ENCODE peak calls at places on chromosomes 3 and 15, in seven cellular contexts. J, K, Y, M, H, N and R are unnamed samples.

GRCh38 chr15:66703540-66703941 is 1.5 kb downstream of the SMAD6 start:
- DNase-seq in Y (peak; percentile 35), H (no peak), J (peak; percentile 42), N (peak; percentile 47), K (peak; percentile 50), M (no peak), R (no peak)

GRCh38 chr3:128226794-128227399 is 73.6 kb downstream of the EEFSEC start:
- DNase-seq in J (peak; percentile 28), K (peak; percentile 21), N (peak; percentile 54), Y (peak; percentile 71), H (no peak), M (no peak), R (no peak)

GRCh38 chr3:132006605-132007204 is 28.1 kb downstream of the CPNE4 start:
- DNase-seq in N (peak; percentile 44), J (peak; percentile 46), K (no peak), M (no peak), H (no peak), Y (peak; percentile 68), R (no peak)

GRCh38 chr15:48449734-48450133 is 118.5 kb downstream of the DUT start:
- DNase-seq in N (no peak), H (no peak), M (no peak), K (no peak), Y (no peak), J (no peak), R (no peak)

GRCh38 chr3:104519468-104519867 is 847.2 kb upstream of the ALCAM start:
- DNase-seq in H (no peak), M (no peak), Y (peak; percentile 74), J (no peak), N (no peak), K (no peak), R (no peak)

GRCh38 chr15:62783303-62783957 is 259.1 kb upstream of the TPM1 start:
- DNase-seq in K (no peak), M (no peak), H (no peak), N (no peak), J (no peak), Y (no peak), R (no peak)

GRCh38 chr15:64502537-64502936 is 42.2 kb downstream of the ZNF609 start:
- DNase-seq in J (no peak), K (no peak), M (no peak), H (no peak), N (no peak), Y (no peak), R (no peak)

GRCh38 chr15:74240002-74240568 is 4.0 kb downstream of the CCDC33 start:
- DNase-seq in H (peak; percentile 60), J (peak; percentile 52), N (peak; percentile 94), K (peak; percentile 85), M (no peak), Y (peak; percentile 47), R (peak; percentile 97)

GRCh38 chr15:44137750-44138149 is 57.3 kb downstream of the FRMD5 start:
- DNase-seq in H (no peak), M (no peak), K (no peak), N (no peak), Y (no peak), J (no peak), R (no peak)

GRCh38 chr3:169940486-169941181 is 26.0 kb upstream of the SEC62 start:
- DNase-seq in H (no peak), J (no peak), M (no peak), Y (no peak), K (no peak), N (no peak), R (no peak)

GRCh38 chr15:44775923-44776322 is 39.6 kb downstream of the TRIM69 start:
- DNase-seq in J (peak; percentile 58), N (no peak), Y (no peak), K (no peak), M (no peak), H (no peak), R (no peak)

GRCh38 chr3:8532251-8532831 is 30.7 kb downstream of the LMCD1 start:
- DNase-seq in M (no peak), Y (no peak), N (no peak), J (no peak), K (no peak), H (no peak), R (no peak)

GRCh38 chr3:61908344-61908743 is 347.0 kb downstream of the PTPRG start:
- DNase-seq in K (no peak), J (no peak), H (no peak), M (no peak), Y (no peak), N (no peak), R (no peak)

GRCh38 chr3:115523467-115523866 is 99.8 kb upstream of the GAP43 start:
- DNase-seq in J (no peak), M (no peak), Y (peak; percentile 11), H (no peak), K (no peak), N (no peak), R (no peak)

GRCh38 chr15:75235760-75236729 is 22.1 kb upstream of the GOLGA6C start:
- DNase-seq in K (peak; percentile 55), M (no peak), H (no peak), N (peak; percentile 7), J (no peak), Y (no peak), R (peak; percentile 67)

GRCh38 chr3:171753025-171753472 is 57.2 kb downstream of the PLD1 start:
- DNase-seq in H (no peak), M (no peak), N (no peak), Y (no peak), K (no peak), J (peak; percentile 38), R (peak; percentile 77)

GRCh38 chr3:120148187-120148954 is 54.1 kb upstream of the GSK3B start:
- DNase-seq in K (no peak), N (no peak), J (no peak), Y (no peak), H (no peak), M (no peak), R (no peak)

GRCh38 chr3:159804726-159805410 is 183.8 kb upstream of the IL12A start:
- DNase-seq in M (no peak), J (peak; percentile 91), Y (peak; percentile 95), N (peak; percentile 60), K (peak; percentile 37), H (peak; percentile 72), R (no peak)
- H3K4me1 ChIP-seq in M (no peaks in the 10 kb centered on the region), J (peaks cover 7% of the 10 kb centered on the region), Y (no peaks in the 10 kb centered on the region), N (no peaks in the 10 kb centered on the region), K (peaks cover 78% of the 10 kb centered on the region), H (no peaks in the 10 kb centered on the region), R (peaks cover 11% of the 10 kb centered on the region)

GRCh38 chr3:15634671-15635661 is 33.4 kb downstream of the BTD start:
- DNase-seq in Y (no peak), J (peak; percentile 46), N (no peak), M (no peak), H (no peak), K (no peak), R (no peak)

GRCh38 chr3:15638193-15638890 is 36.8 kb downstream of the BTD start:
- DNase-seq in N (no peak), M (no peak), J (peak; percentile 25), Y (no peak), K (no peak), H (no peak), R (no peak)

GRCh38 chr3:15633766-15634588 is 32.4 kb downstream of the BTD start:
- DNase-seq in K (no peak), J (no peak), H (no peak), N (no peak), M (no peak), Y (no peak), R (no peak)

GRCh38 chr3:15637131-15637951 is 35.8 kb downstream of the BTD start:
- DNase-seq in M (no peak), K (no peak), Y (no peak), J (no peak), H (no peak), N (no peak), R (no peak)

DNA sequence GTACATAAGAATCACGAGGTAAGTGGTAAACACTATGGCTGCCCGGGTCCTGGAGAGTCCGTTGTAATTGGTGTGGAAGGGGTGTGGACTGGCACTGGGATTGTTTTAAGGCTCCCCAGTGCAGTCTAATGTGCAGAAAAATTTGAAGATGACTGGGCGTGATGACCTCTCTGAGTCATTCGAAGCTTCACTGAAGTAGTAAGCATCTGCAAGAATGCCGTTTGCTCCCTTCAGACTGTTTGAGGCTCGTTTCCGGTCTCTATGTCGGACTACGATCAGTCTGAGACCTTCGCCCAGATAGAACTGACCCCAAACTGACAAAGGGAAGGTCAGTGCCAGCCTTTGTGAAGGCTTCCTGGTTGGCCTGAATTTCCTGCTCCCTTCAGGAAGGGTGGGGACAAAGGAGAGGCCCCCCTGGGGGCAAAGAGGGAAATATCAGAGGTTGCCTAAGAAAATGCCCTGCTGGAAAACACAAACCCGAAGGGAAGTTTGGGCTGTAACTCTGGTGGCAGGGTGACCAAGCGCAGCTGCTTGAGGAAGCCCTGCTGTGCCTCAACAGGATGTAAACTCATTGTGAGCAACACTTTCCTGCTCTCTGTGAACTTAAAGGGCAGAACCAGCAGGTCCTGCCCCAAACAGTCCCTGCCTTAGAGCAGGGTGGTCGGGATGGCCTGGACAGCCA is 34.6 kb downstream of the BTD start:
- DNase-seq in K (no peak), N (no peak), J (no peak), H (no peak), M (no peak), Y (no peak), R (no peak)
- H3K4me3 ChIP-seq in K (peak overlapping the region; percentile 7), N (no peak overlapping the region), J (no peak overlapping the region), H (no peak overlapping the region), M (no peak overlapping the region), Y (no peak overlapping the region), R (no peak overlapping the region)

GRCh38 chr15:76335851-76336253 is 721 bp upstream of the ISL2 start:
- DNase-seq in M (no peak), H (no peak), J (no peak), K (no peak), Y (peak; percentile 53), N (no peak), R (no peak)
- H3K4me1 ChIP-seq in M (peaks cover 45% of the 10 kb centered on the region), H (no peaks in the 10 kb centered on the region), J (peaks cover 17% of the 10 kb centered on the region), K (peaks cover 54% of the 10 kb centered on the region), Y (peaks cover 30% of the 10 kb centered on the region), N (peaks cover 37% of the 10 kb centered on the region), R (peaks cover 6% of the 10 kb centered on the region)

GRCh38 chr3:63565220-63565619 is 87.3 kb upstream of the SNTN start:
- DNase-seq in M (no peak), K (no peak), J (no peak), H (no peak), Y (peak; percentile 44), N (no peak), R (no peak)
- H3K4me3 ChIP-seq in M (no peak overlapping the region), K (no peak overlapping the region), J (no peak overlapping the region), H (no peak overlapping the region), Y (no peak overlapping the region), N (no peak overlapping the region), R (no peak overlapping the region)

GRCh38 chr3:58049143-58049785 is 41.0 kb downstream of the FLNB start:
- DNase-seq in M (no peak), N (peak; percentile 82), H (peak; percentile 63), K (peak; percentile 35), J (peak; percentile 92), Y (peak; percentile 96), R (peak; percentile 88)
- H3K4me1 ChIP-seq in M (no peaks in the 10 kb centered on the region), N (peaks cover 66% of the 10 kb centered on the region), H (no peaks in the 10 kb centered on the region), K (peaks cover 81% of the 10 kb centered on the region), J (peaks cover 62% of the 10 kb centered on the region), Y (peaks cover 43% of the 10 kb centered on the region), R (peaks cover 87% of the 10 kb centered on the region)

GRCh38 chr15:90232196-90232595 is 1.5 kb downstream of the CIB1 start:
- DNase-seq in N (peak; percentile 28), M (no peak), K (no peak), J (no peak), H (no peak), Y (no peak), R (no peak)
- H3K4me3 ChIP-seq in N (no peak overlapping the region), M (peak overlapping the region; percentile 74), K (peak overlapping the region; percentile 74), J (no peak overlapping the region), H (no peak overlapping the region), Y (peak overlapping the region; percentile 85), R (no peak overlapping the region)